ENCODE peak calls at places on chromosomes 1 and 21, in ten cellular contexts. One of them, this sample, is unnamed.

GRCh38 chr1:33972676-33973395 is 109.0 kb downstream of the HMGB4 start:
- DNase-seq in CD4-positive, alpha-beta T cell: no peak
- DNase-seq in endodermal cell: no peak
- DNase-seq in IMR-90: peak
- DNase-seq in heart left ventricle: peak
- DNase-seq in GM23338: no peak
- DNase-seq in cardiac muscle cell: peak
- DNase-seq in CD8-positive, alpha-beta T cell: no peak
- DNase-seq in CD8-positive, alpha-beta memory T cell: no peak
- DNase-seq in A549: no peak
- DNase-seq in this sample: no peak

GRCh38 chr1:5751833-5752714 is 240.2 kb downstream of the NPHP4 start:
- DNase-seq in CD8-positive, alpha-beta T cell: no peak
- DNase-seq in cardiac muscle cell: no peak
- DNase-seq in CD8-positive, alpha-beta memory T cell: no peak
- DNase-seq in heart left ventricle: peak
- DNase-seq in endodermal cell: peak
- DNase-seq in CD4-positive, alpha-beta T cell: no peak
- DNase-seq in A549: no peak
- DNase-seq in GM23338: no peak
- DNase-seq in IMR-90: no peak
- DNase-seq in this sample: peak

GRCh38 chr1:7383671-7384070 is 387.4 kb upstream of the VAMP3 start:
- DNase-seq in A549: no peak
- DNase-seq in heart left ventricle: no peak
- DNase-seq in CD4-positive, alpha-beta T cell: no peak
- DNase-seq in CD8-positive, alpha-beta memory T cell: no peak
- DNase-seq in IMR-90: no peak
- DNase-seq in CD8-positive, alpha-beta T cell: no peak
- DNase-seq in GM23338: no peak
- DNase-seq in cardiac muscle cell: no peak
- DNase-seq in endodermal cell: peak
- DNase-seq in this sample: no peak

GRCh38 chr21:45539796-45540600 is 2.2 kb downstream of the SLC19A1 start:
- DNase-seq in CD8-positive, alpha-beta T cell: no peak
- DNase-seq in cardiac muscle cell: no peak
- DNase-seq in endodermal cell: peak
- DNase-seq in A549: no peak
- DNase-seq in CD4-positive, alpha-beta T cell: no peak
- DNase-seq in IMR-90: no peak
- DNase-seq in heart left ventricle: peak
- DNase-seq in CD8-positive, alpha-beta memory T cell: no peak
- DNase-seq in GM23338: no peak
- DNase-seq in this sample: peak

GRCh38 chr21:35201799-35202198 is 152.7 kb upstream of the RUNX1 start:
- DNase-seq in CD4-positive, alpha-beta T cell: no peak
- DNase-seq in heart left ventricle: no peak
- DNase-seq in IMR-90: no peak
- DNase-seq in GM23338: no peak
- DNase-seq in endodermal cell: no peak
- DNase-seq in CD8-positive, alpha-beta T cell: no peak
- DNase-seq in CD8-positive, alpha-beta memory T cell: no peak
- DNase-seq in cardiac muscle cell: no peak
- DNase-seq in A549: no peak
- DNase-seq in this sample: no peak

GRCh38 chr1:20829531-20829930 is 42.4 kb upstream of the HP1BP3 start:
- DNase-seq in IMR-90: peak
- DNase-seq in CD4-positive, alpha-beta T cell: no peak
- DNase-seq in GM23338: no peak
- DNase-seq in heart left ventricle: no peak
- DNase-seq in A549: no peak
- DNase-seq in cardiac muscle cell: no peak
- DNase-seq in CD8-positive, alpha-beta memory T cell: no peak
- DNase-seq in endodermal cell: no peak
- DNase-seq in CD8-positive, alpha-beta T cell: no peak
- DNase-seq in this sample: no peak

GRCh38 chr1:91916811-91917460 is 31.0 kb upstream of the TGFBR3 start:
- DNase-seq in CD8-positive, alpha-beta memory T cell: no peak
- DNase-seq in heart left ventricle: no peak
- DNase-seq in cardiac muscle cell: no peak
- DNase-seq in GM23338: peak
- DNase-seq in CD4-positive, alpha-beta T cell: no peak
- DNase-seq in IMR-90: no peak
- DNase-seq in endodermal cell: no peak
- DNase-seq in A549: no peak
- DNase-seq in CD8-positive, alpha-beta T cell: no peak
- DNase-seq in this sample: no peak

GRCh38 chr1:164772635-164773034 is 213.7 kb downstream of the PBX1 start:
- DNase-seq in CD4-positive, alpha-beta T cell: no peak
- DNase-seq in endodermal cell: peak
- DNase-seq in heart left ventricle: no peak
- DNase-seq in GM23338: no peak
- DNase-seq in IMR-90: peak
- DNase-seq in cardiac muscle cell: peak
- DNase-seq in A549: peak
- DNase-seq in CD8-positive, alpha-beta memory T cell: no peak
- DNase-seq in CD8-positive, alpha-beta T cell: no peak
- DNase-seq in this sample: no peak

GRCh38 chr21:31557956-31558838 is 101.3 kb upstream of the SOD1 start:
- DNase-seq in endodermal cell: peak
- DNase-seq in CD4-positive, alpha-beta T cell: peak
- DNase-seq in CD8-positive, alpha-beta T cell: peak
- DNase-seq in cardiac muscle cell: peak
- DNase-seq in A549: no peak
- DNase-seq in heart left ventricle: no peak
- DNase-seq in GM23338: peak
- DNase-seq in CD8-positive, alpha-beta memory T cell: peak
- DNase-seq in IMR-90: no peak
- DNase-seq in this sample: peak

GRCh38 chr21:31557421-31557955 is 102.0 kb upstream of the SOD1 start:
- DNase-seq in A549: no peak
- DNase-seq in CD8-positive, alpha-beta memory T cell: no peak
- DNase-seq in IMR-90: no peak
- DNase-seq in CD4-positive, alpha-beta T cell: peak
- DNase-seq in CD8-positive, alpha-beta T cell: peak
- DNase-seq in endodermal cell: peak
- DNase-seq in heart left ventricle: no peak
- DNase-seq in GM23338: peak
- DNase-seq in cardiac muscle cell: no peak
- DNase-seq in this sample: peak

GRCh38 chr21:31560479-31560878 is 99.0 kb upstream of the SOD1 start:
- DNase-seq in IMR-90: no peak
- DNase-seq in cardiac muscle cell: no peak
- DNase-seq in endodermal cell: no peak
- DNase-seq in heart left ventricle: no peak
- DNase-seq in A549: no peak
- DNase-seq in CD8-positive, alpha-beta memory T cell: no peak
- DNase-seq in GM23338: no peak
- DNase-seq in CD4-positive, alpha-beta T cell: no peak
- DNase-seq in CD8-positive, alpha-beta T cell: no peak
- DNase-seq in this sample: no peak

GRCh38 chr21:31558839-31559367 is 100.6 kb upstream of the SOD1 start:
- DNase-seq in IMR-90: peak
- DNase-seq in cardiac muscle cell: peak
- DNase-seq in CD8-positive, alpha-beta T cell: peak
- DNase-seq in heart left ventricle: peak
- DNase-seq in endodermal cell: peak
- DNase-seq in CD4-positive, alpha-beta T cell: peak
- DNase-seq in CD8-positive, alpha-beta memory T cell: peak
- DNase-seq in GM23338: peak
- DNase-seq in A549: peak
- DNase-seq in this sample: peak

DNA sequence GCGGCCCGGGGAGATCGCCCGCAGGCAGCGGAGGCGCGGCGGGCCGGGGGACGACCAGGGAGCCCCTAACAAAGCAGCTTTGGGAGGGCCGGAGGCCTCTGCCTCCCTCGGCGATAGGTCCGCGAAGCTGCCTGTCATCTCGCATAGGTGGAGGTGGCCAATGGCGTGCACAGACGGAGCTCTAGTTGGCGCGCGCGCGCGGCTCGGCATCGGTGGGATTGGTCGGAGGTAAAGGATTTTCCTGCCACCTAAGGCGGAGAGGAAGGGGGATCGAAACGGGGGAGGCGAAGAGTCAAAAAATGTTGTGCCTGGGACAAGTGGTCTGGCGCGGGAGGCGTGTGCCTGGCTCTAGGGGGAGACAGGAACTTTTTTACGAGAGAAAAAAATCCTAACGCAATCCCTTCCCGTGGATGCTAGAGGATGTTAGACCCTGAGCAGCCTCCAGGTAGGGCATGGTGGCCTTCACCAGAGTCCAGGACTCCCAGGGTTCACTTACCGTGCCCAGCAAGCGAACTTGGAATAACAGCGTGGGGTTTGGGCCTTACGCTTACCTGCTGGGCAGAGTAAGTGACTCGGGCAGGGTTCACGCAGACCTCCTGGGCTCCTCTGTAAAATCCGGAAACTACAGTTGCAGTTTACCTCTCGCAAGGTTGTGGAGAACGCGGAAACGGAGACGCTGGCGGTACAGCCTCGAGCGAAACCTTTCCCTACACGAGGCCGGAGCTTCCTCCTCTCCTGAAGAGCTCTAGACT is 99.9 kb upstream of the SOD1 start:
- DNase-seq in endodermal cell: peak
- DNase-seq in heart left ventricle: peak
- DNase-seq in CD8-positive, alpha-beta memory T cell: peak
- DNase-seq in A549: peak
- DNase-seq in GM23338: peak
- DNase-seq in CD8-positive, alpha-beta T cell: peak
- DNase-seq in cardiac muscle cell: peak
- DNase-seq in CD4-positive, alpha-beta T cell: peak
- DNase-seq in IMR-90: peak
- DNase-seq in this sample: peak
- H3K27ac ChIP-seq in endodermal cell: peak
- H3K27ac ChIP-seq in heart left ventricle: no peak
- H3K27ac ChIP-seq in CD8-positive, alpha-beta memory T cell: no peak
- H3K27ac ChIP-seq in A549: no peak
- H3K27ac ChIP-seq in GM23338: peak
- H3K27ac ChIP-seq in CD8-positive, alpha-beta T cell: peak
- H3K27ac ChIP-seq in cardiac muscle cell: peak
- H3K27ac ChIP-seq in CD4-positive, alpha-beta T cell: no peak
- H3K27ac ChIP-seq in IMR-90: no peak
- H3K27ac ChIP-seq in this sample: peak

GRCh38 chr1:39659110-39659509 is 12.8 kb downstream of the NT5C1A start:
- DNase-seq in endodermal cell: no peak
- DNase-seq in cardiac muscle cell: no peak
- DNase-seq in CD8-positive, alpha-beta T cell: no peak
- DNase-seq in CD4-positive, alpha-beta T cell: no peak
- DNase-seq in GM23338: no peak
- DNase-seq in CD8-positive, alpha-beta memory T cell: no peak
- DNase-seq in A549: no peak
- DNase-seq in heart left ventricle: no peak
- DNase-seq in IMR-90: no peak
- DNase-seq in this sample: no peak
- H3K27ac ChIP-seq in endodermal cell: no peak
- H3K27ac ChIP-seq in cardiac muscle cell: no peak
- H3K27ac ChIP-seq in CD8-positive, alpha-beta T cell: no peak
- H3K27ac ChIP-seq in CD4-positive, alpha-beta T cell: no peak
- H3K27ac ChIP-seq in GM23338: no peak
- H3K27ac ChIP-seq in CD8-positive, alpha-beta memory T cell: no peak
- H3K27ac ChIP-seq in A549: no peak
- H3K27ac ChIP-seq in heart left ventricle: no peak
- H3K27ac ChIP-seq in IMR-90: no peak
- H3K27ac ChIP-seq in this sample: no peak

GRCh38 chr1:53442297-53442696 is 16.9 kb upstream of the DMRTB1 start:
- DNase-seq in IMR-90: peak
- DNase-seq in CD8-positive, alpha-beta memory T cell: no peak
- DNase-seq in heart left ventricle: no peak
- DNase-seq in CD8-positive, alpha-beta T cell: no peak
- DNase-seq in A549: no peak
- DNase-seq in CD4-positive, alpha-beta T cell: no peak
- DNase-seq in GM23338: no peak
- DNase-seq in endodermal cell: peak
- DNase-seq in cardiac muscle cell: peak
- DNase-seq in this sample: peak
- H3K27ac ChIP-seq in IMR-90: no peak
- H3K27ac ChIP-seq in CD8-positive, alpha-beta memory T cell: no peak
- H3K27ac ChIP-seq in heart left ventricle: no peak
- H3K27ac ChIP-seq in CD8-positive, alpha-beta T cell: no peak
- H3K27ac ChIP-seq in A549: no peak
- H3K27ac ChIP-seq in CD4-positive, alpha-beta T cell: no peak
- H3K27ac ChIP-seq in GM23338: no peak
- H3K27ac ChIP-seq in endodermal cell: no peak
- H3K27ac ChIP-seq in cardiac muscle cell: no peak
- H3K27ac ChIP-seq in this sample: peak

GRCh38 chr1:180498594-180498993 is 3.8 kb downstream of the ACBD6 start:
- DNase-seq in CD4-positive, alpha-beta T cell: no peak
- DNase-seq in endodermal cell: no peak
- DNase-seq in CD8-positive, alpha-beta T cell: no peak
- DNase-seq in IMR-90: no peak
- DNase-seq in GM23338: no peak
- DNase-seq in cardiac muscle cell: peak
- DNase-seq in heart left ventricle: no peak
- DNase-seq in A549: no peak
- DNase-seq in CD8-positive, alpha-beta memory T cell: no peak
- DNase-seq in this sample: no peak

GRCh38 chr1:180502361-180503273 is at the start of gene ACBD6:
- DNase-seq in IMR-90: peak
- DNase-seq in endodermal cell: peak
- DNase-seq in CD8-positive, alpha-beta T cell: peak
- DNase-seq in heart left ventricle: peak
- DNase-seq in A549: peak
- DNase-seq in GM23338: peak
- DNase-seq in CD4-positive, alpha-beta T cell: peak
- DNase-seq in CD8-positive, alpha-beta memory T cell: peak
- DNase-seq in cardiac muscle cell: peak
- DNase-seq in this sample: peak

GRCh38 chr1:180503274-180503862 is 991 bp upstream of the ACBD6 start:
- DNase-seq in cardiac muscle cell: peak
- DNase-seq in A549: peak
- DNase-seq in CD8-positive, alpha-beta T cell: no peak
- DNase-seq in CD4-positive, alpha-beta T cell: no peak
- DNase-seq in endodermal cell: no peak
- DNase-seq in IMR-90: no peak
- DNase-seq in CD8-positive, alpha-beta memory T cell: no peak
- DNase-seq in heart left ventricle: no peak
- DNase-seq in GM23338: no peak
- DNase-seq in this sample: no peak

GRCh38 chr1:180501865-180502360 is 464 bp downstream of the ACBD6 start:
- DNase-seq in GM23338: peak
- DNase-seq in CD8-positive, alpha-beta T cell: no peak
- DNase-seq in CD8-positive, alpha-beta memory T cell: no peak
- DNase-seq in IMR-90: no peak
- DNase-seq in CD4-positive, alpha-beta T cell: no peak
- DNase-seq in A549: peak
- DNase-seq in heart left ventricle: no peak
- DNase-seq in endodermal cell: peak
- DNase-seq in cardiac muscle cell: no peak
- DNase-seq in this sample: no peak

DNA sequence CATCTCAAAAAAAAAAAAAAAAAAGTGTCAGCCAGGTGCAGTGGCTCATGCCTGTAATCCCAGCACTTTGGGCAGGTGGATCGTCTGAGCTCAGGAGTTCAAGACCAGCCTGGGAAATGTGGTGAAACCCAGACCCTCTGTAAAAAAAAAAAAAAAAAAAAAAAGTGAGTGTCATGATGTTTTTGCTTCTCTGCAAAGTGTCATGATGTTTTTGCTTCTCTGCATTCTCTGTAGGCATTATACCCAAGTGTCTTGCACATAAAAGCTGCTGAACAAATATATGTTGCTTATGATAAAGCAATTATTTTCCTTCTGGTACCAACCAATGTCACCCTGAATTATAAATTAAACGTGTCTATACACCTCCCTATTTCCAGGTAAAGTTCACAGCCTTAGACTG is 1.7 kb downstream of the ACBD6 start:
- DNase-seq in CD8-positive, alpha-beta memory T cell: no peak
- DNase-seq in CD4-positive, alpha-beta T cell: no peak
- DNase-seq in GM23338: no peak
- DNase-seq in endodermal cell: no peak
- DNase-seq in CD8-positive, alpha-beta T cell: no peak
- DNase-seq in A549: no peak
- DNase-seq in cardiac muscle cell: no peak
- DNase-seq in IMR-90: no peak
- DNase-seq in heart left ventricle: no peak
- DNase-seq in this sample: no peak
- H3K27ac ChIP-seq in CD8-positive, alpha-beta memory T cell: no peak
- H3K27ac ChIP-seq in CD4-positive, alpha-beta T cell: no peak
- H3K27ac ChIP-seq in GM23338: no peak
- H3K27ac ChIP-seq in endodermal cell: no peak
- H3K27ac ChIP-seq in CD8-positive, alpha-beta T cell: no peak
- H3K27ac ChIP-seq in A549: no peak
- H3K27ac ChIP-seq in cardiac muscle cell: no peak
- H3K27ac ChIP-seq in IMR-90: no peak
- H3K27ac ChIP-seq in heart left ventricle: no peak
- H3K27ac ChIP-seq in this sample: no peak

This sample was measured in WERI-Rb-1.